ENCODE peak calls at places on chromosomes 4 and X, in ten cellular contexts. One of them, this sample, is unnamed.

GRCh38 chr4:88865051-88865450 is 167.4 kb upstream of the NAP1L5 start:
- DNase-seq in spleen: no peak
- DNase-seq in stomach: no peak
- DNase-seq in Calu3: no peak
- DNase-seq in fibroblast of the aortic adventitia: no peak
- DNase-seq in retinal pigment epithelial cell: no peak
- DNase-seq in MM.1S: no peak
- DNase-seq in uterus: no peak
- DNase-seq in fibroblast of pulmonary artery: no peak
- DNase-seq in cardiac muscle cell: peak; percentile 32
- DNase-seq in this sample: no peak

GRCh38 chr4:158666892-158667291 is 4.8 kb downstream of the C4orf46 start:
- DNase-seq in fibroblast of the aortic adventitia: no peak
- DNase-seq in Calu3: no peak
- DNase-seq in stomach: no peak
- DNase-seq in uterus: no peak
- DNase-seq in MM.1S: no peak
- DNase-seq in cardiac muscle cell: no peak
- DNase-seq in fibroblast of pulmonary artery: no peak
- DNase-seq in retinal pigment epithelial cell: no peak
- DNase-seq in spleen: no peak
- DNase-seq in this sample: no peak

GRCh38 chr4:119672938-119673337 is 44.3 kb upstream of the PDE5A start:
- DNase-seq in MM.1S: no peak
- DNase-seq in uterus: no peak
- DNase-seq in stomach: no peak
- DNase-seq in retinal pigment epithelial cell: no peak
- DNase-seq in spleen: no peak
- DNase-seq in fibroblast of pulmonary artery: no peak
- DNase-seq in fibroblast of the aortic adventitia: no peak
- DNase-seq in Calu3: no peak
- DNase-seq in cardiac muscle cell: no peak
- DNase-seq in this sample: no peak

GRCh38 chr4:23235613-23236390 is 543.1 kb downstream of the GBA3 start:
- DNase-seq in fibroblast of pulmonary artery: no peak
- DNase-seq in cardiac muscle cell: peak; percentile 4
- DNase-seq in uterus: no peak
- DNase-seq in Calu3: no peak
- DNase-seq in stomach: no peak
- DNase-seq in retinal pigment epithelial cell: no peak
- DNase-seq in MM.1S: no peak
- DNase-seq in spleen: no peak
- DNase-seq in fibroblast of the aortic adventitia: no peak
- DNase-seq in this sample: no peak

GRCh38 chr4:165799384-165799815 is 73.6 kb upstream of the TLL1 start:
- DNase-seq in uterus: no peak
- DNase-seq in retinal pigment epithelial cell: no peak
- DNase-seq in Calu3: no peak
- DNase-seq in cardiac muscle cell: no peak
- DNase-seq in spleen: peak; percentile 71
- DNase-seq in fibroblast of pulmonary artery: no peak
- DNase-seq in fibroblast of the aortic adventitia: no peak
- DNase-seq in stomach: no peak
- DNase-seq in MM.1S: no peak
- DNase-seq in this sample: no peak

GRCh38 chr4:8582016-8582415 is 1.8 kb downstream of the GPR78 start:
- DNase-seq in retinal pigment epithelial cell: no peak
- DNase-seq in fibroblast of pulmonary artery: no peak
- DNase-seq in MM.1S: no peak
- DNase-seq in stomach: no peak
- DNase-seq in fibroblast of the aortic adventitia: no peak
- DNase-seq in cardiac muscle cell: no peak
- DNase-seq in uterus: no peak
- DNase-seq in Calu3: no peak
- DNase-seq in spleen: peak; percentile 51
- DNase-seq in this sample: no peak

GRCh38 chrX:106932960-106933537 is 12.8 kb downstream of the CLDN2 start:
- DNase-seq in fibroblast of pulmonary artery: peak; percentile 75
- DNase-seq in Calu3: no peak
- DNase-seq in retinal pigment epithelial cell: no peak
- DNase-seq in MM.1S: no peak
- DNase-seq in stomach: no peak
- DNase-seq in fibroblast of the aortic adventitia: peak; percentile 71
- DNase-seq in uterus: peak; percentile 22
- DNase-seq in spleen: no peak
- DNase-seq in cardiac muscle cell: peak; percentile 80
- DNase-seq in this sample: no peak

GRCh38 chr4:8539661-8540060 is 40.5 kb upstream of the GPR78 start:
- DNase-seq in uterus: no peak
- DNase-seq in Calu3: no peak
- DNase-seq in cardiac muscle cell: no peak
- DNase-seq in fibroblast of the aortic adventitia: no peak
- DNase-seq in spleen: peak; percentile 38
- DNase-seq in stomach: no peak
- DNase-seq in fibroblast of pulmonary artery: no peak
- DNase-seq in MM.1S: peak; percentile 15
- DNase-seq in retinal pigment epithelial cell: no peak
- DNase-seq in this sample: no peak

GRCh38 chr4:95129708-95130343 is 372.1 kb downstream of the BMPR1B start:
- DNase-seq in retinal pigment epithelial cell: peak; percentile 87
- DNase-seq in MM.1S: no peak
- DNase-seq in uterus: peak; percentile 14
- DNase-seq in stomach: no peak
- DNase-seq in spleen: no peak
- DNase-seq in cardiac muscle cell: peak; percentile 99
- DNase-seq in fibroblast of the aortic adventitia: peak; percentile 100
- DNase-seq in Calu3: peak; percentile 59
- DNase-seq in fibroblast of pulmonary artery: peak; percentile 100
- DNase-seq in this sample: no peak

GRCh38 chr4:71932941-71933340 is 98.9 kb upstream of the NPFFR2 start:
- DNase-seq in spleen: no peak
- DNase-seq in fibroblast of pulmonary artery: peak; percentile 3
- DNase-seq in MM.1S: no peak
- DNase-seq in stomach: no peak
- DNase-seq in fibroblast of the aortic adventitia: peak; percentile 6
- DNase-seq in cardiac muscle cell: no peak
- DNase-seq in uterus: no peak
- DNase-seq in Calu3: no peak
- DNase-seq in retinal pigment epithelial cell: peak; percentile 2
- DNase-seq in this sample: no peak

DNA sequence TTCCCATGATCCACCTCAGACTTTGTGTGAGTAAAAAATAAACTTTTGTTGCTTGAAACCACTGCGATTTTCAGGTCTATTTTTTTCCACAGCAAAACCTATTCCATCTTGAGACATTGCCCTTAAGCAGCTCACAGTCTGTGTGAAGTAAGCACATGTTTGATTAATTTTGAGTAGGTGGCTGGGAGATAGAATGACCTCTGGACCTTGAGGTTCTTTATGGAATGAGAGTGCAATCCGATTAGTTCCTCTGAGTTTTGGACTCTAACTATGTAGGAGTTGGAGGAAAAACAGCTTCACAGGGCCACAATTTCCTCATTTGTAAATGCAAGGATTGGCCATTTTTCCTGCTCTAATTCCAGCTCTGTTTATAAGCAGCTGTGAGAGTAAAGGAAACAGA is 234.1 kb upstream of the IGFBP7 start:
- DNase-seq in Calu3: no peak
- DNase-seq in MM.1S: no peak
- DNase-seq in uterus: no peak
- DNase-seq in cardiac muscle cell: no peak
- DNase-seq in retinal pigment epithelial cell: peak; percentile 63
- DNase-seq in fibroblast of the aortic adventitia: no peak
- DNase-seq in stomach: no peak
- DNase-seq in fibroblast of pulmonary artery: no peak
- DNase-seq in spleen: no peak
- DNase-seq in this sample: no peak
- TF ChIP-seq CTCF in Calu3: no peak
- TF ChIP-seq CTCF in MM.1S: no peak
- TF ChIP-seq CTCF in uterus: no peak
- TF ChIP-seq CTCF in cardiac muscle cell: no peak
- TF ChIP-seq CTCF in retinal pigment epithelial cell: no peak
- TF ChIP-seq CTCF in fibroblast of the aortic adventitia: no peak
- TF ChIP-seq CTCF in stomach: no peak
- TF ChIP-seq CTCF in fibroblast of pulmonary artery: no peak
- TF ChIP-seq CTCF in spleen: no peak
- TF ChIP-seq CTCF in this sample: no peak

DNA sequence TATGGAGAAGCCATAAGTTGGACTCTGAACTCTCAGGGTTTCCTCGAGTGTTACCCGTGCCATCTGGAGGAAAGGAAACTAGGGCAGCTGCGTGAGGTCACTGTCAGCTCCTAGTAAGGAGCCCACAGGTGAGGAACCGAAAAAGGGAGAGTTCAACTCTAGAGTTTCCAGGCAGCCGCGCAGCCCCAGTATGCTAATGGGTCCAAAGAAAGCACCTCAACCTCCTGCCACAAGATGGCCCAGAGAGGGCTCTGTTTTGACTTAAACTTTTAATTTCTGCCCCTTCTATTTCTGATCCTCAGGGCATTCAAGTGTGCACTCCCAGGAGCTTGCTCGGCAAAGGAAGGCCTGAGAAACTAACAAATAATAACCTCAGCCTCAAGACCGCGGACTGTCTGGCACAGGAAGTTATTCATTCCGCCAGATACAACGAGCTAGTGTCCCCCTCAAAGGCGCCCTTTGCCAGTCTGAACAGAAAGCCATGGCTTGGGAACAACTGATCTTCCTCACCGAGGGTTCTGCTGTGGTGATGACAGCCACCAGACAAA is 13.9 kb downstream of the SCARB2 start:
- DNase-seq in fibroblast of pulmonary artery: peak; percentile 51
- DNase-seq in Calu3: no peak
- DNase-seq in MM.1S: peak; percentile 97
- DNase-seq in fibroblast of the aortic adventitia: no peak
- DNase-seq in spleen: peak; percentile 87
- DNase-seq in retinal pigment epithelial cell: no peak
- DNase-seq in uterus: no peak
- DNase-seq in stomach: peak; percentile 43
- DNase-seq in cardiac muscle cell: peak; percentile 62
- DNase-seq in this sample: peak; percentile 59
- TF ChIP-seq CTCF in fibroblast of pulmonary artery: peak; percentile 9
- TF ChIP-seq CTCF in Calu3: no peak
- TF ChIP-seq CTCF in MM.1S: peak; percentile 52
- TF ChIP-seq CTCF in fibroblast of the aortic adventitia: no peak
- TF ChIP-seq CTCF in spleen: no peak
- TF ChIP-seq CTCF in retinal pigment epithelial cell: no peak
- TF ChIP-seq CTCF in uterus: no peak
- TF ChIP-seq CTCF in stomach: no peak
- TF ChIP-seq CTCF in cardiac muscle cell: no peak
- TF ChIP-seq CTCF in this sample: peak; percentile 25

GRCh38 chr4:102791318-102791835 is 30.6 kb upstream of the MANBA start:
- DNase-seq in spleen: no peak
- DNase-seq in Calu3: no peak
- DNase-seq in stomach: no peak
- DNase-seq in retinal pigment epithelial cell: no peak
- DNase-seq in fibroblast of pulmonary artery: no peak
- DNase-seq in uterus: no peak
- DNase-seq in MM.1S: no peak
- DNase-seq in cardiac muscle cell: no peak
- DNase-seq in fibroblast of the aortic adventitia: no peak
- DNase-seq in this sample: no peak
- TF ChIP-seq CTCF in spleen: no peak
- TF ChIP-seq CTCF in Calu3: no peak
- TF ChIP-seq CTCF in stomach: no peak
- TF ChIP-seq CTCF in retinal pigment epithelial cell: no peak
- TF ChIP-seq CTCF in fibroblast of pulmonary artery: no peak
- TF ChIP-seq CTCF in uterus: no peak
- TF ChIP-seq CTCF in MM.1S: no peak
- TF ChIP-seq CTCF in cardiac muscle cell: no peak
- TF ChIP-seq CTCF in fibroblast of the aortic adventitia: no peak
- TF ChIP-seq CTCF in this sample: no peak

GRCh38 chr4:3193531-3194203 is 55.3 kb upstream of the MSANTD1 start:
- DNase-seq in spleen: no peak
- DNase-seq in Calu3: no peak
- DNase-seq in retinal pigment epithelial cell: no peak
- DNase-seq in fibroblast of pulmonary artery: peak; percentile 29
- DNase-seq in stomach: no peak
- DNase-seq in cardiac muscle cell: peak; percentile 14
- DNase-seq in fibroblast of the aortic adventitia: peak; percentile 27
- DNase-seq in uterus: no peak
- DNase-seq in MM.1S: no peak
- DNase-seq in this sample: no peak
- TF ChIP-seq CTCF in spleen: peak; percentile 39
- TF ChIP-seq CTCF in Calu3: no peak
- TF ChIP-seq CTCF in retinal pigment epithelial cell: peak; percentile 29
- TF ChIP-seq CTCF in fibroblast of pulmonary artery: peak; percentile 30
- TF ChIP-seq CTCF in stomach: no peak
- TF ChIP-seq CTCF in cardiac muscle cell: peak; percentile 20
- TF ChIP-seq CTCF in fibroblast of the aortic adventitia: peak; percentile 39
- TF ChIP-seq CTCF in uterus: no peak
- TF ChIP-seq CTCF in MM.1S: peak; percentile 26
- TF ChIP-seq CTCF in this sample: no peak

DNA sequence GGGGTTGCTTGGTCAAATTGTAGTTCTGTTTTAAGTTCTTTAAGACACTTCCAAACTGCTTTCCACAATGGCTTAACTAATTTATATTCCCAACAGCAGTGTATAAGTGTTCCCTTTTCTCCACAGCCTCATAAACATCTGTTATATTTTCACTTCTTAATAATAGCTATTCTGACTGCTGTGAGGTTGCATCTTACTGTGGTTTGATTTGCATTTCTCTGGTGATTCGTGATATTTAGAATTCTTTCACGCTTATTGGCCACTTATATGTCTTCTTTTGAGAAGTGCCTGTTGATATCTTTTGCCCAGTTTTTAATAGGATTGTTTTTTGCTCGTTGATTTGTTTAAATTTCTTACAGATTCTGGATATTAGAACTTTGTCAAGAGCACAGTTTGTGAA is 278.6 kb upstream of the ITM2A start:
- DNase-seq in retinal pigment epithelial cell: no peak
- DNase-seq in uterus: no peak
- DNase-seq in fibroblast of pulmonary artery: no peak
- DNase-seq in spleen: no peak
- DNase-seq in fibroblast of the aortic adventitia: no peak
- DNase-seq in cardiac muscle cell: no peak
- DNase-seq in Calu3: no peak
- DNase-seq in MM.1S: no peak
- DNase-seq in stomach: no peak
- DNase-seq in this sample: no peak
- TF ChIP-seq CTCF in retinal pigment epithelial cell: no peak
- TF ChIP-seq CTCF in uterus: no peak
- TF ChIP-seq CTCF in fibroblast of pulmonary artery: no peak
- TF ChIP-seq CTCF in spleen: no peak
- TF ChIP-seq CTCF in fibroblast of the aortic adventitia: no peak
- TF ChIP-seq CTCF in cardiac muscle cell: no peak
- TF ChIP-seq CTCF in Calu3: no peak
- TF ChIP-seq CTCF in MM.1S: no peak
- TF ChIP-seq CTCF in stomach: no peak
- TF ChIP-seq CTCF in this sample: no peak

This sample was measured in GM20000.